ENCODE peak calls at places on chromosomes 5 and 9, in nine cellular contexts. S, V, M, G, C, N, U, Y and A are unnamed samples.

GRCh38 chr9:105132576-105132975 is 111.9 kb upstream of the SLC44A1 start:
- DNase-seq in N (no peak), S (no peak), C (no peak), M (no peak), Y (peak; percentile 96), V (no peak), U (no peak), G (no peak), A (no peak)

GRCh38 chr9:35882265-35882848 is 12.2 kb upstream of the OR13J1 start:
- DNase-seq in Y (peak; percentile 25), V (peak; percentile 87), N (no peak), U (no peak), S (peak; percentile 79), M (peak; percentile 85), G (peak; percentile 87), C (peak; percentile 78), A (peak; percentile 89)

GRCh38 chr9:124887832-124888231 is 25.9 kb downstream of the ARPC5L start:
- DNase-seq in G (no peak), S (no peak), V (no peak), N (no peak), C (no peak), M (no peak), U (no peak), Y (no peak), A (no peak)

GRCh38 chr9:135992486-135993408 is 31.6 kb upstream of the UBAC1 start:
- DNase-seq in M (peak; percentile 72), U (peak; percentile 97), G (peak; percentile 71), C (peak; percentile 64), S (peak; percentile 35), N (no peak), V (peak; percentile 85), Y (peak; percentile 75), A (peak; percentile 58)

GRCh38 chr5:63262191-63262981 is 683.8 kb downstream of the LRRC70 start:
- DNase-seq in G (no peak), M (no peak), V (no peak), U (no peak), N (no peak), Y (peak; percentile 42), S (no peak), C (no peak), A (no peak)

GRCh38 chr5:128436825-128437224 is 101.2 kb downstream of the FBN2 start:
- DNase-seq in C (no peak), S (no peak), Y (peak; percentile 75), M (no peak), U (no peak), G (no peak), N (no peak), V (no peak), A (no peak)

GRCh38 chr9:8961186-8961666 is 1161.6 kb upstream of the DMAC1 start:
- DNase-seq in Y (no peak), V (no peak), S (no peak), U (no peak), C (no peak), M (peak; percentile 10), G (no peak), N (no peak), A (no peak)

GRCh38 chr5:16644301-16644889 is 27.6 kb upstream of the RETREG1 start:
- DNase-seq in V (no peak), G (no peak), Y (no peak), U (no peak), S (no peak), N (no peak), M (no peak), C (no peak), A (no peak)

GRCh38 chr9:91101598-91102168 is 260.0 kb downstream of the AUH start:
- DNase-seq in S (peak; percentile 61), M (no peak), V (no peak), N (no peak), C (peak; percentile 37), G (no peak), U (no peak), Y (no peak), A (peak; percentile 97)

GRCh38 chr9:136336156-136336860 is 9.0 kb downstream of the GPSM1 start:
- DNase-seq in C (no peak), G (no peak), Y (peak; percentile 48), S (no peak), M (no peak), V (no peak), U (no peak), N (no peak), A (no peak)

GRCh38 chr5:96691503-96692303 is 29.5 kb downstream of the CAST start:
- DNase-seq in N (no peak), U (no peak), V (no peak), Y (no peak), M (no peak), C (no peak), G (no peak), S (no peak), A (no peak)
- TF ChIP-seq CTCF in N (no peak), U (no peak), V (no peak), Y (no peak), M (no peak), C (no peak), G (no peak), S (no peak), A (no peak)

DNA sequence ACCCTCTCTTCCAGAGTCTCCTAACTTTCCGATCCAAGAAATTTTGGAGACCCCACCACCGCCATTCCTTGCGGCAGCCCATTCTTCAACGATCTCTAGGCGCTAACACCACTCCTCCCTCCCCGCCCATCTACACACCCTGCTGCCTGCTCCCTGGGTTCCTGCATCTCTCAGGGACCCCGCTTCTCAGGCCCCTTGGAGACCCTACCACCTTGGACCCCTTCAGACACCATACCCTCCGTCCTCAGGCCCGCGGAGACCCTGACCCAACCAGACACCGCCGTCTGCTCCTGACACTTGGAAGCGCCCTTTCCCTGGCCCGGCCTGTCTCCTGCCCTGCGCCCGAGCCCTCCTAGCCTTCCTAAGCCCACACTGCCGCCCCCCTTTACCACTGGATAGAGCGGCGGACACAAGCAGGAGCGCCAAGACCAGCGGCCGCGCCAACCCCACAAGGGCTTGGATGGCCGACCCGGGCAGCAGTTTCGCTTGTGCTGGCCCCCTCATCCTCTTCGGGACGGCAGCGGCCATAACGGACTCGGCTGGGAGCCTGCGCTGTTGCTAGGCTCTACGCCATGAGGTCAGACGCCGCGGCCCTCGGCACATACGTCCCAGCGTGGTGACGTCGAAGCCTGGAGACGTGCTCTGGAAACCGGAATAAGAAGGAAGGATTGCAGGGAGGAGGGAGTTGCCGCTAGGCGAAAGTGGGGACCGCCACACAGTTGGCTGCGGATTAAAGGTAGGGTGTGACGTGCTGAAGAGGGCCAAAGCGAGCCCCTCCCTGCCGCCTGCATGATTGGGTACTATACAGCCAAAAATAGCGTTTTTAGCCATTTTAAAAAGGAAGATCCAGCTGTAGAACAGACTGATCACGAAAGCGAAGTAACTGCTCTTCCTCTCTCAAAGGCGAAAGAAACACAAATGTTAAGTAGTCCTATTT is at the start of gene C5orf15:
- DNase-seq in S (peak; percentile 89), G (peak; percentile 87), V (peak; percentile 93), M (peak; percentile 95), Y (peak; percentile 98), U (peak; percentile 97), N (peak; percentile 91), C (peak; percentile 92), A (peak; percentile 99)
- TF ChIP-seq CTCF in S (no peak), G (no peak), V (peak; percentile 39), M (peak; percentile 48), Y (no peak), U (peak; percentile 32), N (peak; percentile 12), C (no peak), A (no peak)

GRCh38 chr5:24598926-24599325 is 45.9 kb downstream of the CDH10 start:
- DNase-seq in U (no peak), S (no peak), V (no peak), N (no peak), Y (no peak), M (no peak), C (no peak), G (no peak), A (no peak)
- TF ChIP-seq CTCF in U (no peak), S (no peak), V (no peak), N (no peak), Y (no peak), M (no peak), C (no peak), G (no peak), A (no peak)

GRCh38 chr5:151126199-151126645 is 31.4 kb downstream of the ANXA6 start:
- DNase-seq in Y (peak; percentile 35), G (peak; percentile 77), M (peak; percentile 70), V (peak; percentile 79), N (no peak), S (peak; percentile 66), C (peak; percentile 73), U (no peak), A (peak; percentile 79)

GRCh38 chr5:151127926-151128325 is 29.7 kb downstream of the ANXA6 start:
- DNase-seq in S (no peak), U (no peak), G (no peak), N (no peak), M (no peak), V (no peak), Y (no peak), C (no peak), A (no peak)

GRCh38 chr5:151130235-151130921 is 27.2 kb downstream of the ANXA6 start:
- DNase-seq in V (no peak), S (no peak), M (no peak), Y (no peak), U (no peak), C (no peak), N (no peak), G (no peak), A (no peak)

GRCh38 chr5:151130922-151131891 is 26.4 kb downstream of the ANXA6 start:
- DNase-seq in N (no peak), C (no peak), Y (no peak), S (no peak), U (no peak), V (no peak), G (no peak), M (peak; percentile 85), A (no peak)

DNA sequence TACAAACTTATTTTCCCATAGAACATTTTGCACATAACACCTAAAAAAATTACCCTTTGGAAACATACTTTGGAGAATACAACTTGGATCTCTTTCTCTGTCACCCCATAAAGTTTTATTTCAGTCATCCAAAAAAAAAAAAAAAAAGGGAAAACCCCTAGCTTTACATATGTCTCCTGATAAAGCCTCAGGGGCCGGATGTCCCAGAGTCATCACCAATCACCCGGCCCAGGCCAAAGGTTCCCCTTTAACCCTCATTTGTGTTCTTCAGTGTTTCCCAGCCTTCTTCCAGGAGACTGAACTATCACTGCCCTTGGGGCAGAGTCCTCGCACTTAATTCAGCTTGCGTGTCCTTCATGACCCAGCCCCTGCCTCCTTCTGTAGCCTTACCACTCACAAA is 28.8 kb downstream of the ANXA6 start:
- DNase-seq in N (no peak), S (no peak), G (no peak), U (no peak), C (peak; percentile 59), V (no peak), Y (no peak), M (no peak), A (peak; percentile 37)
- TF ChIP-seq CTCF in N (no peak), S (no peak), G (no peak), U (no peak), C (no peak), V (no peak), Y (no peak), M (no peak), A (no peak)